ENCODE peak calls at places on chromosomes 4 and X, in five cellular contexts. One of them, this sample, is unnamed.

GRCh38 chr4:7581477-7581876 is 146.7 kb upstream of the PSAPL1 start:
- DNase-seq in K562: peak; percentile 63
- DNase-seq in lung: no peak
- DNase-seq in mesenchymal stem cell: peak; percentile 13
- DNase-seq in CD8-positive, alpha-beta T cell: no peak
- DNase-seq in this sample: peak; percentile 57

GRCh38 chr4:16642897-16643296 is 255.5 kb downstream of the LDB2 start:
- DNase-seq in K562: peak; percentile 11
- DNase-seq in lung: no peak
- DNase-seq in mesenchymal stem cell: no peak
- DNase-seq in CD8-positive, alpha-beta T cell: no peak
- DNase-seq in this sample: no peak

GRCh38 chr4:101660607-101661006 is 129.9 kb upstream of the BANK1 start:
- DNase-seq in K562: no peak
- DNase-seq in lung: no peak
- DNase-seq in mesenchymal stem cell: no peak
- DNase-seq in CD8-positive, alpha-beta T cell: no peak
- DNase-seq in this sample: no peak

GRCh38 chr4:183348706-183349659 is 26.8 kb upstream of the CLDN24 start:
- DNase-seq in K562: peak; percentile 64
- DNase-seq in lung: no peak
- DNase-seq in mesenchymal stem cell: peak; percentile 92
- DNase-seq in CD8-positive, alpha-beta T cell: no peak
- DNase-seq in this sample: no peak

GRCh38 chr4:184408021-184408710 is 66.2 kb downstream of the IRF2 start:
- DNase-seq in K562: no peak
- DNase-seq in lung: no peak
- DNase-seq in mesenchymal stem cell: peak; percentile 50
- DNase-seq in CD8-positive, alpha-beta T cell: no peak
- DNase-seq in this sample: no peak

GRCh38 chr4:113686950-113687718 is 74.4 kb downstream of the CAMK2D start:
- DNase-seq in K562: no peak
- DNase-seq in lung: no peak
- DNase-seq in mesenchymal stem cell: no peak
- DNase-seq in CD8-positive, alpha-beta T cell: no peak
- DNase-seq in this sample: no peak

GRCh38 chr4:184896868-184897715 is 71.3 kb upstream of the ACSL1 start:
- DNase-seq in K562: no peak
- DNase-seq in lung: peak; percentile 60
- DNase-seq in mesenchymal stem cell: no peak
- DNase-seq in CD8-positive, alpha-beta T cell: no peak
- DNase-seq in this sample: no peak

GRCh38 chr4:16717266-16717970 is 181.0 kb downstream of the LDB2 start:
- DNase-seq in K562: no peak
- DNase-seq in lung: no peak
- DNase-seq in mesenchymal stem cell: no peak
- DNase-seq in CD8-positive, alpha-beta T cell: no peak
- DNase-seq in this sample: no peak

GRCh38 chrX:153875391-153876111 is 10.4 kb downstream of the L1CAM start:
- DNase-seq in K562: peak; percentile 88
- DNase-seq in lung: peak; percentile 36
- DNase-seq in mesenchymal stem cell: peak; percentile 39
- DNase-seq in CD8-positive, alpha-beta T cell: peak; percentile 43
- DNase-seq in this sample: peak; percentile 57

GRCh38 chrX:134533952-134534351 is 74.0 kb downstream of the HPRT1 start:
- DNase-seq in K562: no peak
- DNase-seq in lung: no peak
- DNase-seq in mesenchymal stem cell: no peak
- DNase-seq in CD8-positive, alpha-beta T cell: no peak
- DNase-seq in this sample: no peak

GRCh38 chr4:4443821-4444220 is 56.9 kb downstream of the NSG1 start:
- DNase-seq in K562: peak; percentile 52
- DNase-seq in lung: no peak
- DNase-seq in mesenchymal stem cell: peak; percentile 47
- DNase-seq in CD8-positive, alpha-beta T cell: no peak
- DNase-seq in this sample: no peak

DNA sequence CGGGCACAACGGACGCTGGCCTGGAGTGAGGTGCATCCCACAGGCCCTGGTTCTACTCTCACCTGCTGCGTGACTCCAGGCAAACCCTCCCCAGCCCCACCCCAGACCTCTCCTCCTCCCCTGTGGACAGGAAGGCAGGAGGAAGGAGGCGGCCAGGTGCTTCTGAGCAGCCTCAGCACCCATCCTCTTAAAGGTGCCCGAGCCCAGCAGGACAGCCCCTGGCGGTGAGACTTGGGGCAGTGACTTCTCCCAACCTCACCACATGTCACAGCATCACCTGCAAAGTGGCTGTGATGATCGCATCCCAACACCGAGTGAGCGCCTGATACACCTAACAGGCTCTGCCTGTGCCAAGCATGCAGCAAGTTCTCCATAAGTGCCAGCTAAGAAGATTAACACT is 17.1 kb upstream of the MAN2B2 start:
- DNase-seq in K562: no peak
- DNase-seq in lung: no peak
- DNase-seq in mesenchymal stem cell: no peak
- DNase-seq in CD8-positive, alpha-beta T cell: no peak
- DNase-seq in this sample: no peak
- H3K27me3 ChIP-seq in K562: peaks cover 22% of the 10 kb centered on the region
- H3K27me3 ChIP-seq in lung: no peaks in the 10 kb centered on the region
- H3K27me3 ChIP-seq in mesenchymal stem cell: peaks cover 95% of the 10 kb centered on the region
- H3K27me3 ChIP-seq in CD8-positive, alpha-beta T cell: no peaks in the 10 kb centered on the region
- H3K27me3 ChIP-seq in this sample: no peaks in the 10 kb centered on the region

GRCh38 chr4:133465022-133465421 is 315.9 kb downstream of the PCDH10 start:
- DNase-seq in K562: no peak
- DNase-seq in lung: no peak
- DNase-seq in mesenchymal stem cell: no peak
- DNase-seq in CD8-positive, alpha-beta T cell: no peak
- DNase-seq in this sample: no peak
- H3K4me3 ChIP-seq in K562: no peak overlapping the region
- H3K4me3 ChIP-seq in lung: no peak overlapping the region
- H3K4me3 ChIP-seq in mesenchymal stem cell: no peak overlapping the region
- H3K4me3 ChIP-seq in CD8-positive, alpha-beta T cell: no peak overlapping the region
- H3K4me3 ChIP-seq in this sample: no peak overlapping the region

DNA sequence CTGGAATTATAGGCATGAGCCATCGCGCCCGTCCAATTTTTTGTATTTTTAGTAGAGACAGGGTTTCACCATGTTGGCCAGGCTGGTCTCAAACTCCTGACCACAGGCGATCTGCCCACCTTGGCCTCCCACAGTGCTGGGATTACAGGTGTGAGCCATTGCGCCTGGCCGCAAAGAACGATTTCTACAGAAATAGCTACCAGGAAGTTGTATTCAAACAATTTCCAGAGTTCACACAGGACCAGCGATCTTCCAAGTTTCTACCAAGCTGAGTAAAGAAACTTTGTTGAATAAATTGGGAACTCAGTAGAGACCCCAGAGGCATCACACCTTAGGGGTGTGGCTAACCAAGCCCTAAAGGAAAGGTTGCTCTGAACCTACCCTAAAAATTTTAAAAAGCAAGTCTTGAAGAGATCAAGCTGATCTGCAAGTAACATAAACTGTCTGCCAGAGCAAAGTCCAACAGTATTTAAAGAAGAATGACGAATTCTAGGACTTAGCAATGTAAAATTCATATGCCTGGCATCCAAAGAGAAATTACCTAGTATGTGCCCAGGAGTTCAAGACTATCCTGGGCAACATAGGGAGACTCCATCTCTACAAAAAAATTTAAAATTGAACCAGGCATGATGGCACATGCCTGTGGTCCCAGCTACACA is 48.4 kb upstream of the USP9X start:
- DNase-seq in K562: no peak
- DNase-seq in lung: no peak
- DNase-seq in mesenchymal stem cell: no peak
- DNase-seq in CD8-positive, alpha-beta T cell: no peak
- DNase-seq in this sample: no peak
- H3K27me3 ChIP-seq in K562: no peaks in the 10 kb centered on the region
- H3K27me3 ChIP-seq in lung: no peaks in the 10 kb centered on the region
- H3K27me3 ChIP-seq in mesenchymal stem cell: no peaks in the 10 kb centered on the region
- H3K27me3 ChIP-seq in CD8-positive, alpha-beta T cell: no peaks in the 10 kb centered on the region
- H3K27me3 ChIP-seq in this sample: no peaks in the 10 kb centered on the region

GRCh38 chrX:80512924-80513323 is 92.7 kb downstream of the TENT5D start:
- DNase-seq in K562: no peak
- DNase-seq in lung: no peak
- DNase-seq in mesenchymal stem cell: no peak
- DNase-seq in CD8-positive, alpha-beta T cell: no peak
- DNase-seq in this sample: no peak
- H3K4me3 ChIP-seq in K562: no peak overlapping the region
- H3K4me3 ChIP-seq in lung: no peak overlapping the region
- H3K4me3 ChIP-seq in mesenchymal stem cell: no peak overlapping the region
- H3K4me3 ChIP-seq in CD8-positive, alpha-beta T cell: no peak overlapping the region
- H3K4me3 ChIP-seq in this sample: no peak overlapping the region

DNA sequence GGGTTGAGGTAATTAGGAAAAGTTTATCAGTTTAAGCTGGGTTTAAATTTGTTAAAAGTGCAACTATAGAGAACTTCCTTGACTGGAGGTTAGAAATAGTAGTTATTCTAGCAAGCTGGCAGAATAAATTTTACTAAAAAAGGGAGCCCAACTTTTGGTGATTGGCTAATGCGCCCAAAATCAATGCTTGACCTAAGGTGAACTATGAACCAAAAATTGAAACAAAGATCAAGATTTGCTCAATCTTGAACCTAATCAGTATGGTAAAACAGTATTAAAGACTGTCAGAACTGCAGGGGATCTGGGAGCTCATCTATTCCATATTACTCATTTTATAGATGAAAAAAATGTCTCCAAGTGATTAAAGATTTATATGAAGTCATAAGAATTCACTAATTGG is 6.1 kb upstream of the SPATA18 start:
- DNase-seq in K562: no peak
- DNase-seq in lung: no peak
- DNase-seq in mesenchymal stem cell: no peak
- DNase-seq in CD8-positive, alpha-beta T cell: no peak
- DNase-seq in this sample: no peak
- H3K27me3 ChIP-seq in K562: no peaks in the 10 kb centered on the region
- H3K27me3 ChIP-seq in lung: no peaks in the 10 kb centered on the region
- H3K27me3 ChIP-seq in mesenchymal stem cell: peaks cover 21% of the 10 kb centered on the region
- H3K27me3 ChIP-seq in CD8-positive, alpha-beta T cell: no peaks in the 10 kb centered on the region
- H3K27me3 ChIP-seq in this sample: no peaks in the 10 kb centered on the region

This sample was measured in testis.